ENCODE peak calls at places on chromosomes 16 and 17, in eight cellular contexts. Y is heart right ventricle; Z is body of pancreas; W is cardiac muscle cell; V is PC-3; P is HCT116; U is CD4-positive, alpha-beta memory T cell; L is RWPE2. R is an unnamed sample.
A peak's percentile ranks its signal among the peaks of the same experiment; 100 is the strongest.

GRCh38 chr17:35046740-35047283 is 16.7 kb downstream of the RFFL start:
- DNase-seq in Y (no peak), Z (no peak), W (peak; percentile 69), V (no peak), P (no peak), U (peak; percentile 71), L (no peak), R (no peak)

GRCh38 chr17:67992541-67993152 is 3.6 kb downstream of the C17orf58 start:
- DNase-seq in Y (no peak), Z (no peak), W (peak; percentile 5), V (peak; percentile 59), P (no peak), U (no peak), L (no peak), R (peak; percentile 29)

GRCh38 chr17:29760771-29761682 is 138.3 kb upstream of the CORO6 start:
- DNase-seq in Y (peak; percentile 91), Z (peak; percentile 75), W (peak; percentile 94), V (peak; percentile 87), P (no peak), U (peak; percentile 91), L (peak; percentile 85), R (peak; percentile 95)

GRCh38 chr16:81837312-81837748 is 58.2 kb downstream of the PLCG2 start:
- DNase-seq in Y (no peak), Z (no peak), W (no peak), V (no peak), P (no peak), U (no peak), L (no peak), R (no peak)

GRCh38 chr17:63558441-63558840 is 8.2 kb downstream of the DCAF7 start:
- DNase-seq in Y (no peak), Z (no peak), W (no peak), V (no peak), P (no peak), U (no peak), L (no peak), R (no peak)

GRCh38 chr17:15405016-15405415 is 62.4 kb downstream of the CDRT4 start:
- DNase-seq in Y (no peak), Z (no peak), W (no peak), V (no peak), P (no peak), U (no peak), L (no peak), R (no peak)

GRCh38 chr16:74868501-74868900 is 93.9 kb upstream of the FA2H start:
- DNase-seq in Y (peak; percentile 16), Z (no peak), W (peak; percentile 40), V (peak; percentile 24), P (no peak), U (peak; percentile 39), L (no peak), R (no peak)

GRCh38 chr17:82806645-82807044 is 33.2 kb downstream of the ZNF750 start:
- DNase-seq in Y (no peak), Z (no peak), W (no peak), V (no peak), P (no peak), U (no peak), L (no peak), R (no peak)

GRCh38 chr16:4837733-4838501 is 9.2 kb downstream of the GLYR1 start:
- DNase-seq in Y (no peak), Z (no peak), W (no peak), V (no peak), P (no peak), U (no peak), L (no peak), R (no peak)

GRCh38 chr17:77437017-77437416 is 296.2 kb downstream of the SEC14L1 start:
- DNase-seq in Y (peak; percentile 74), Z (no peak), W (peak; percentile 93), V (peak; percentile 35), P (no peak), U (no peak), L (no peak), R (peak; percentile 85)

GRCh38 chr17:39634384-39634871 is 2.5 kb upstream of the STARD3 start:
- DNase-seq in Y (no peak), Z (no peak), W (peak; percentile 54), V (peak; percentile 55), P (no peak), U (peak; percentile 43), L (no peak), R (no peak)

GRCh38 chr16:70556063-70556462 is 32.4 kb downstream of the SF3B3 start:
- DNase-seq in Y (no peak), Z (no peak), W (no peak), V (no peak), P (no peak), U (no peak), L (no peak), R (no peak)

GRCh38 chr17:29586676-29587469 is 2.6 kb downstream of the GIT1 start:
- DNase-seq in Y (peak; percentile 9), Z (no peak), W (no peak), V (no peak), P (no peak), U (no peak), L (no peak), R (peak; percentile 25)

GRCh38 chr16:53545433-53545832 is 42.4 kb upstream of the AKTIP start:
- DNase-seq in Y (no peak), Z (no peak), W (no peak), V (no peak), P (no peak), U (peak; percentile 66), L (no peak), R (no peak)

GRCh38 chr17:3571043-3571900 is 13.7 kb upstream of the TRPV3 start:
- DNase-seq in Y (no peak), Z (no peak), W (no peak), V (no peak), P (no peak), U (no peak), L (peak; percentile 54), R (no peak)

GRCh38 chr17:27473190-27473747 is 17.0 kb downstream of the KSR1 start:
- DNase-seq in Y (no peak), Z (no peak), W (no peak), V (no peak), P (no peak), U (no peak), L (no peak), R (no peak)

GRCh38 chr16:80300876-80301275 is 239.9 kb upstream of the DYNLRB2 start:
- DNase-seq in Y (no peak), Z (no peak), W (peak; percentile 3), V (no peak), P (no peak), U (no peak), L (no peak), R (no peak)

GRCh38 chr17:2749058-2749783 is at the start of gene CCDC92B:
- DNase-seq in Y (no peak), Z (no peak), W (no peak), V (no peak), P (no peak), U (no peak), L (no peak), R (no peak)

DNA sequence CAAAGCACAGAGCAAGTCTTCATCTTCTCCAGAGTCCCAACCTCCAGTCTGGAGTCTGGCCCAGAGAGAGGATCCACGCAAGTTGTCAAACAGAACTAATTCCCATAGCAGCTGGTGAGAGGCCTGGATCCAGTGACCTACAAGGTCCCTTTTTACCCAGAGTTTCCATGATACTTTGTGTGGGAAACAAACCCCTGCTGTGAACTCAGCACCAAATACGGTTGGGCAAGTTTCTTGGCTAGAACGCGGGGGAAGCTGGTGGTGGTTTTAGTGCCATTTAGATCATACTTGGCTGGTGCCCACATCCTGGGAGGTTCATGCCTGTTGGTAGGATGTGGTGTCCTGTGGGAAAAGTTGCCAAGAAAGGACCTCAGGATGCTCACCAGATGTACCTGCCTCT is 18.1 kb downstream of the TMC7 start:
- DNase-seq in Y (no peak), Z (peak; percentile 19), W (peak; percentile 15), V (peak; percentile 98), P (no peak), U (no peak), L (no peak), R (no peak)
- H3K4me1 ChIP-seq in Y (peaks cover 19% of the 10 kb centered on the region), Z (peaks cover 4% of the 10 kb centered on the region), W (no peaks in the 10 kb centered on the region), V (peaks cover 70% of the 10 kb centered on the region), P (peaks cover 24% of the 10 kb centered on the region), U (no peaks in the 10 kb centered on the region), L (peaks cover 46% of the 10 kb centered on the region), R (no peaks in the 10 kb centered on the region)

GRCh38 chr17:74922172-74922571 is 883 bp downstream of the USH1G start:
- DNase-seq in Y (no peak), Z (no peak), W (no peak), V (no peak), P (no peak), U (no peak), L (no peak), R (no peak)

GRCh38 chr17:74922694-74923537 is at the start of gene USH1G:
- DNase-seq in Y (no peak), Z (peak; percentile 35), W (peak; percentile 8), V (peak; percentile 11), P (no peak), U (no peak), L (no peak), R (peak; percentile 64)

GRCh38 chr17:74924250-74924948 is at the start of gene OTOP2:
- DNase-seq in Y (peak; percentile 25), Z (no peak), W (no peak), V (no peak), P (no peak), U (no peak), L (peak; percentile 49), R (peak; percentile 43)

GRCh38 chr17:74925242-74925641 is 1.2 kb downstream of the OTOP2 start:
- DNase-seq in Y (no peak), Z (no peak), W (no peak), V (no peak), P (no peak), U (no peak), L (no peak), R (no peak)

DNA sequence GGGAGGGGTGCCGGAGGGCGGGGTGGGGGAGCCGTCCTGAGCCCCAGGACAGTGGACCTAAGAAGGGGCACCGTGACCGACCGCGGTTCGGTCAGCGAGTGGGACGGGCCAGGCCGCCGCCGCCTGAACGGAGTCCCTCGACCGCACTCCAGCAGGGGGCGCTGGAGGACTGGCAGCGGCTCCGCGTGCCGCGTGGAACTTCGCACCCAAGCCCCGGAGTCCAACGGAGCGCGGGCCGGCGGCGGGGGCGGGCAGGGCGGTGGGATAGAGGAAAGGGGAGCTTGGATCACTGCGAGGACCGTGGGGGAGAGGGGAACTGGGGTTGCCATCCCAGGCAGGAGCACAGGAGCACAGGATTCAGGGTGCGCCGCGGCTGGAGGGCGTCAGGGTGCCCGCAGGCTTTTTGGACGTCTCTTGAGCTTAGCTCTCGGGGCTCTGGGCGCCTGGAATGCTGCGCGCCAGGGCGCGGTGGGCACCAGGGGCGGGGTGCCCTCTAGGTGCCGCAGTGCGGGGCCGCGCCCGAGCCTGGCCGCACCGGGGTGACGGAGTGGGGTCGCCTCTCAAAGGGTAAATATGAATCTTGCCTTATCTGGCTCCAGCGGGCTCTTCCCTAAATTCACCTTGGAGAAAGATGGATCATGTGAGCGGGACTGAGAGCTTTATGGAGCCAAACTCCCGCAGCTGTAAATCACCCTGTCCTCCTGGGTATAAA is 379 bp upstream of the OTOP2 start:
- DNase-seq in Y (peak; percentile 54), Z (peak; percentile 79), W (peak; percentile 53), V (peak; percentile 80), P (no peak), U (peak; percentile 68), L (no peak), R (peak; percentile 56)
- H3K36me3 ChIP-seq in Y (no peaks in the 10 kb centered on the region), Z (no peaks in the 10 kb centered on the region), W (no peaks in the 10 kb centered on the region), V (no peaks in the 10 kb centered on the region), P (peaks cover 2% of the 10 kb centered on the region), U (no peaks in the 10 kb centered on the region), L (no peaks in the 10 kb centered on the region), R (no peaks in the 10 kb centered on the region)

GRCh38 chr16:13550254-13550653 is 369.7 kb upstream of the ERCC4 start:
- DNase-seq in Y (no peak), Z (no peak), W (no peak), V (no peak), P (no peak), U (no peak), L (no peak), R (no peak)
- H3K4me1 ChIP-seq in Y (no peaks in the 10 kb centered on the region), Z (no peaks in the 10 kb centered on the region), W (no peaks in the 10 kb centered on the region), V (no peaks in the 10 kb centered on the region), P (no peaks in the 10 kb centered on the region), U (no peaks in the 10 kb centered on the region), L (no peaks in the 10 kb centered on the region), R (no peaks in the 10 kb centered on the region)

GRCh38 chr16:31704138-31704537 is 169.5 kb upstream of the ZNF267 start:
- DNase-seq in Y (no peak), Z (no peak), W (no peak), V (no peak), P (no peak), U (no peak), L (no peak), R (no peak)
- H3K36me3 ChIP-seq in Y (no peaks in the 10 kb centered on the region), Z (no peaks in the 10 kb centered on the region), W (peaks cover 23% of the 10 kb centered on the region), V (no peaks in the 10 kb centered on the region), P (peaks cover 26% of the 10 kb centered on the region), U (peaks cover 57% of the 10 kb centered on the region), L (peaks cover 57% of the 10 kb centered on the region), R (peaks cover 38% of the 10 kb centered on the region)